ENCODE peak calls at places on chromosomes 12 and 14, in four cellular contexts. C, R, Y and D are unnamed samples.

GRCh38 chr12:17333287-17333686 is 727.3 kb upstream of the LMO3 start:
- DNase-seq in Y (no peak), R (no peak), C (no peak), D (no peak)

GRCh38 chr14:75972729-75973480 is 8.9 kb downstream of the TGFB3 start:
- DNase-seq in C (no peak), Y (no peak), R (no peak), D (no peak)

GRCh38 chr14:76919811-76920571 is 93.8 kb downstream of the LRRC74A start:
- DNase-seq in R (peak; percentile 35), Y (no peak), C (no peak), D (no peak)

GRCh38 chr14:91770185-91770584 is 38.3 kb upstream of the CATSPERB start:
- DNase-seq in C (no peak), Y (no peak), R (no peak), D (no peak)

GRCh38 chr12:119406322-119406721 is 71.8 kb downstream of the CCDC60 start:
- DNase-seq in Y (no peak), R (no peak), C (no peak), D (no peak)

GRCh38 chr12:44626883-44627282 is 249.2 kb downstream of the NELL2 start:
- DNase-seq in Y (no peak), C (no peak), R (no peak), D (no peak)

GRCh38 chr12:50620050-50620974 is 115.5 kb downstream of the DIP2B start:
- DNase-seq in C (no peak), Y (no peak), R (no peak), D (no peak)

GRCh38 chr12:67414011-67414715 is 145.0 kb downstream of the CAND1 start:
- DNase-seq in C (no peak), Y (no peak), R (no peak), D (no peak)

GRCh38 chr12:11482955-11483354 is 87.6 kb upstream of the PRB2 start:
- DNase-seq in C (no peak), R (no peak), Y (no peak), D (no peak)

GRCh38 chr12:47281667-47282171 is 202.0 kb upstream of the AMIGO2 start:
- DNase-seq in R (no peak), Y (no peak), C (no peak), D (no peak)

GRCh38 chr12:96198970-96199369 is 4.8 kb downstream of the ELK3 start:
- DNase-seq in R (no peak), C (no peak), Y (no peak), D (no peak)

DNA sequence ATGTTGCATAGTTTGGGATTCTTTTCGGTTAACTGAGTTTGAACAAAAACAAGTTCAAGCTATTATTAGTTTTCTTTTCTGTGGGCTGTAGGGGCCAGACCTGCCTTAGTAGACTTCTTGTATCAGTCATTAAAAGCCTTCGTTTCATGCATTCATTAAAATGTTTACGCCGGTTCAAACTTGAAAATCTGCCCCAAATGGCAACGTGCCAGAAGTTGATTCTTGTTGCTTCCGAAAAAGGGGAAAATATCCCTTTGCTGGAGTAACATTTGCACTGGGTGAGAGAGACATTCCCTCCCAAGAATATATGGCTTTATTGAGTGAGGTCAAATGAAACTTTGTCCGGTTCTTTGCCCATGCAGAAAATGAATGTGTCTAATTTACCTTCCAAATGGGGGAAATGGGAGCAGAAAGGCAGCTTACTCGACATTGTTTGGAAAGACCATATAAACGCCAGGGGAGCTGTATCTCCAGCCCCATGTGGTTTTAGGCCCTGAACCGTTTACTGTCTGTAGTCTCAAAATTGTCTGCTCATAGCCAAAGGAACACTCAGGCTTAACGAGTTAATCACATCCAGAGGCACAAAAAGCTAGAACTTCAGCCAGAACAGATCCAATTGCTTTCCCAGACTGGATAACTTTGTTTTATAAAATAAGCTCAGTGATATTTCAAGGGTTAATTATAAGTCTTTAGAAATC is 3.0 kb upstream of the EMP1 start:
- DNase-seq in C (no peak), Y (no peak), R (no peak), D (no peak)
- TF ChIP-seq EP300 in C (no peak), Y (no peak), R (no peak), D (no peak)

DNA sequence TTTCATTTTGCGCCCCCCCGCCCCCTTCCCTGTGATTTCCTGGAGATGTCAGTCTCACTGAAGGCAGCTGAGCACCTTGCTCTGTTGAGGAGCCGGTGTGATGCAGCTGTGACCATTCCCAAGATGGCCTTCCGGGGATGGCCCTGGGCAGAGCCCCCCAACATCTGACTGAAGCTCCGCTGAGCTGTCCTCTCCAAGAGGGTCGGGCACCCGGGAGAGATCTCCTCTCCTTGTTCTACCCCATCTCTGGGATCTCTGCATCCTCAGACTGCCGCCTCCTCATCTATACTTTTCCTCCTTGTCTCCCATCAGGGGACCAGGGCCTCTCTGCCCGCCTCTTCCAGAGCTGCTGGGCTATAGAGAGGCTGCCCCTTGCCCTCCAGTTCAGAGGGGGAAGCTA is 965 bp upstream of the SMOC1 start:
- DNase-seq in C (no peak), Y (no peak), R (no peak), D (no peak)
- H3K27me3 ChIP-seq in C (peaks cover 49% of the 10 kb centered on the region), Y (peaks cover 10% of the 10 kb centered on the region), R (peaks cover 59% of the 10 kb centered on the region), D (peaks cover 32% of the 10 kb centered on the region)

DNA sequence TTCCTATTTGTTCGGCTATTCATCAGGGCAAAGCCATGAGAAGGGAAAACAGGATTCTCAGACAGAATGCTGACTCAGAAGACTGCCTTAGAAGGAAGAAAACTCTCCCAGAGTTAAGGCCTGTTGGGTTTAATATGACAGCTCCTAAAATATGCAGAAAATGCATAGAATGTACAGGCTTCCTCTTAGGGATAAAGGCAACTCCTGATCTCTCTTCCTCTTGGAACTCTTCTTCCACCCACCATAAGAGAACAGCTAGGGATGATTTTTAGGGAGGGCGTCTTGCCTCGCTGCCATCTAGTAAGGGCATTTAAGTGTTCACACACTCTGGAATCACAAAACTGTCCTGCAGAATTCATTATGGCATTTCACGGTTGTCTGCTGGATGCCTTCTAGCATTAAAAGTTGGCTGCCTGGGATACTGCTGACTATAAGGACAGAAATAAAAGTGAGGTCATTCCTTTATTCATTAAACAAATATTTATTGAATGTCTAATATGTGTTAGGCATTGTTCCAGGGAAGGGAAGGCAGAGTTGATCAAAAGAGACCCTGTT is 73.7 kb downstream of the DCAF5 start:
- DNase-seq in Y (no peak), C (no peak), R (no peak), D (no peak)
- H3K27ac ChIP-seq in Y (no peak overlapping the region), C (no peak overlapping the region), R (peak overlapping the region; percentile 80), D (no peak overlapping the region)

GRCh38 chr12:123106640-123107359 is 44.1 kb downstream of the PITPNM2 start:
- DNase-seq in R (peak; percentile 30), Y (no peak), C (no peak), D (no peak)
- TF ChIP-seq EP300 in R (no peak), Y (no peak), C (no peak), D (no peak)

DNA sequence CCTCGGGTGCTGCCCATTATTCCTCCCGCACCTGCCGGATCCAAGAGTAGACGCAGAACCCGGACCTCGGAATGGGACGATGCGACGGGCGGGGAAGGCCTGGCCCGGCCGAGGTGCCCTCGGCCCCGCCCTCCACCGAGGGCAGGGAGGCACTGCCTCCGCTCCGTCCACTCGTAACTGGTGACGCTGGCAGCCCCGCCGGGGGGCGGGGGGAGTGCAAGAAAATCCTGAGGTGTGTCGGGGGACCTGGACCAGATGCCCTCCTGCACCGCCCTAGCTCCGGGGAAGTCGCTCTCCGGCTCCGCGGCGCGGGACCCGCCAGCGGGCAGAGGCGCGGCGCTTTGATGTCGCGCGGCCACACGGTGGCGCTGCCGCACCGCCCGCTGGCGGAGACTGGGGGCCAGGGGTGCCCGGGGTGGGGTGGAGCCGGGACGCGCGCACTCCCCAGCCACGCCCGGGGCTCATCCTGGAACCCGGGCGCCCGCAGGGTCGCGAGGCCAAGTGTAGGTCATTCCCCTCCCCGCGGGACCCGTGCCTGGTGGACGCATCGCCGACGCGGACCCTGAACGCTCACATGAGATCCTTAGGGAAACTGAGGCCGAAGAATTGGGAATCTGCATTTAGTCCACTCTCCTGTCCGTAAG is 202.8 kb downstream of the TTC8 start:
- DNase-seq in Y (no peak), C (no peak), R (peak; percentile 55), D (no peak)
- H3K27me3 ChIP-seq in Y (peaks cover 2% of the 10 kb centered on the region), C (peaks cover 31% of the 10 kb centered on the region), R (peaks cover 30% of the 10 kb centered on the region), D (peaks cover 63% of the 10 kb centered on the region)

GRCh38 chr12:129069886-129070285 is 216.6 kb downstream of the GLT1D1 start:
- DNase-seq in R (no peak), C (no peak), Y (no peak), D (no peak)

GRCh38 chr12:129064201-129064881 is 211.1 kb downstream of the GLT1D1 start:
- DNase-seq in Y (no peak), C (no peak), R (no peak), D (no peak)

GRCh38 chr12:129073157-129073915 is 220.1 kb downstream of the GLT1D1 start:
- DNase-seq in Y (no peak), C (no peak), R (no peak), D (no peak)

GRCh38 chr12:129063600-129063999 is 210.3 kb downstream of the GLT1D1 start:
- DNase-seq in C (no peak), R (no peak), Y (no peak), D (no peak)

GRCh38 chr12:129067482-129067881 is 214.2 kb downstream of the GLT1D1 start:
- DNase-seq in Y (no peak), R (no peak), C (no peak), D (no peak)
- H3K27ac ChIP-seq in Y (no peak overlapping the region), R (no peak overlapping the region), C (no peak overlapping the region), D (no peak overlapping the region)

GRCh38 chr14:20682127-20682434 is 2.3 kb upstream of the RNASE4 start:
- DNase-seq in R (no peak), Y (no peak), C (no peak), D (no peak)

GRCh38 chr14:20684662-20685456 is 499 bp downstream of the RNASE4 start:
- DNase-seq in C (peak; percentile 81), Y (no peak), R (peak; percentile 55), D (no peak)

GRCh38 chr14:20683125-20683895 is 1.1 kb upstream of the RNASE4 start:
- DNase-seq in Y (peak; percentile 96), R (peak; percentile 83), C (peak; percentile 80), D (peak; percentile 91)

GRCh38 chr14:20682435-20683124 is 1.8 kb upstream of the RNASE4 start:
- DNase-seq in C (peak; percentile 95), Y (no peak), R (peak; percentile 88), D (peak; percentile 86)

DNA sequence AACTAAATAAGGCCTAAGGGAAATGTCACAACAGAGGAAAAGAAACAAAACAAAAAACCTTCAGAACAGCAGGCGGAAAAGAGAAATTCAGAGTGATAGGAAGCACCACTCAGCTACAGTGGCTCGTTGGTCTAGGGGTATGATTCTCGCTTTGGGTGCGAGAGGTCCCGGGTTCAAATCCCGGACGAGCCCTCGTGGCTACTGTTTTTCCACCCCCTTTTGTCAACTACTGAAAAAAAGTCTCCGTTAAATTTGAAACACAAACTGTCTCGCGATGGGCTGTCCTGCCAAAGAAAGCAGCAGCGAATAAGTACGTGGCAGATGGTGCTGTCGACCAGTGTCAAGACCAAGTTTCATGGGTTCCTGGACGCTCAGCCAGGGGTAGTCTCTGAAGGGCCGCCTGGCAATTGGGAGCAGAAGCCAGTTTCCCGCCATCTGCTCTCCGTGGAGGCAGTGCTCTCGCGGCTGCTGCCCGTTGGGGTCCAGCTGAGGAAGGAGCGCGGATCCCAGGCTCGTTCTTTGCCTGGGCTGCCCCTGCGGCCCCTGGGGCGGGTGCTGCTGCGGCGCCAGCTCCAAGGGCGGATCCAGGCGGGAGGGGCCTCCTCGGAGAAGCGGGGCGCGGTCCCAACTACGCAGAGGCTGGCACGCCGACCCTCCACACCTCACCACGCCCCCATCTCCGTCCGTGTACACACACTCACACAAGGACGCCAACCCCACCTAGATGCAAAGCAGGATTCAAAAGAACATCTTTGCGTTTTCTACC is at the start of gene RNASE4:
- DNase-seq in C (peak; percentile 95), Y (peak; percentile 82), R (peak; percentile 95), D (peak; percentile 82)
- TF ChIP-seq EP300 in C (no peak), Y (peak; percentile 58), R (no peak), D (peak; percentile 34)